ENCODE peak calls at places on chromosome 21, in eight cellular contexts. H is AG09309, I is stomach, N is fibroblast of mammary gland, E is WTC11, W is AG04450, J is neural progenitor cell, S is cardiac muscle cell. Q is an unnamed sample.

GRCh38 chr21:14917762-14918161 is 147.0 kb downstream of the NRIP1 start:
- DNase-seq in H (no peak), I (no peak), N (no peak), E (no peak), W (no peak), J (no peak), S (no peak), Q (no peak)

GRCh38 chr21:35002879-35003722 is 46.0 kb downstream of the RUNX1 start:
- DNase-seq in H (peak), I (no peak), N (peak), E (no peak), W (peak), J (no peak), S (no peak), Q (no peak)

GRCh38 chr21:14888202-14888601 is 176.6 kb downstream of the NRIP1 start:
- DNase-seq in H (no peak), I (no peak), N (no peak), E (no peak), W (no peak), J (no peak), S (no peak), Q (no peak)

GRCh38 chr21:34844924-34845238 is 176.1 kb downstream of the CLIC6 start:
- DNase-seq in H (no peak), I (no peak), N (no peak), E (no peak), W (no peak), J (no peak), S (no peak), Q (no peak)

GRCh38 chr21:38798481-38798882 is 7.2 kb upstream of the ETS2 start:
- DNase-seq in H (no peak), I (peak), N (no peak), E (peak), W (no peak), J (no peak), S (peak), Q (no peak)

GRCh38 chr21:35048706-35049617 is at the start of gene RUNX1:
- DNase-seq in H (peak), I (peak), N (peak), E (no peak), W (no peak), J (no peak), S (no peak), Q (no peak)

GRCh38 chr21:27840273-27840672 is 873.4 kb upstream of the ADAMTS5 start:
- DNase-seq in H (no peak), I (no peak), N (no peak), E (no peak), W (no peak), J (no peak), S (no peak), Q (no peak)

GRCh38 chr21:31364265-31364945 is 20.3 kb upstream of the TIAM1 start:
- DNase-seq in H (no peak), I (no peak), N (no peak), E (no peak), W (no peak), J (no peak), S (no peak), Q (no peak)

GRCh38 chr21:38159355-38159754 is 97.4 kb upstream of the KCNJ15 start:
- DNase-seq in H (peak), I (peak), N (peak), E (peak), W (peak), J (peak), S (peak), Q (peak)

GRCh38 chr21:28489197-28489596 is 503.5 kb downstream of the LTN1 start:
- DNase-seq in H (no peak), I (no peak), N (peak), E (no peak), W (no peak), J (no peak), S (no peak), Q (no peak)

GRCh38 chr21:38337793-38338192 is 81.0 kb downstream of the KCNJ15 start:
- DNase-seq in H (no peak), I (no peak), N (no peak), E (no peak), W (no peak), J (no peak), S (no peak), Q (no peak)

GRCh38 chr21:15221799-15222386 is 157.1 kb upstream of the NRIP1 start:
- DNase-seq in H (no peak), I (no peak), N (peak), E (peak), W (peak), J (peak), S (peak), Q (no peak)

GRCh38 chr21:14926186-14926585 is 138.6 kb downstream of the NRIP1 start:
- DNase-seq in H (no peak), I (no peak), N (peak), E (no peak), W (no peak), J (no peak), S (no peak), Q (no peak)

GRCh38 chr21:17495680-17496079 is 17.2 kb upstream of the CXADR start:
- DNase-seq in H (no peak), I (no peak), N (peak), E (no peak), W (no peak), J (peak), S (no peak), Q (no peak)

GRCh38 chr21:27292851-27293638 is 326.2 kb upstream of the ADAMTS5 start:
- DNase-seq in H (no peak), I (no peak), N (no peak), E (no peak), W (no peak), J (no peak), S (no peak), Q (no peak)

GRCh38 chr21:39625211-39625895 is 12.6 kb downstream of the B3GALT5 start:
- DNase-seq in H (no peak), I (no peak), N (no peak), E (no peak), W (no peak), J (no peak), S (no peak), Q (no peak)

GRCh38 chr21:39051561-39051949 is 131.7 kb downstream of the PSMG1 start:
- DNase-seq in H (peak), I (no peak), N (peak), E (no peak), W (no peak), J (no peak), S (no peak), Q (no peak)

GRCh38 chr21:34971656-34972055 is 77.4 kb downstream of the RUNX1 start:
- DNase-seq in H (no peak), I (no peak), N (no peak), E (no peak), W (no peak), J (no peak), S (no peak), Q (no peak)

GRCh38 chr21:31343680-31344480 is at the start of gene TIAM1:
- DNase-seq in H (peak), I (peak), N (peak), E (peak), W (no peak), J (peak), S (peak), Q (peak)

GRCh38 chr21:28431022-28431421 is 561.7 kb downstream of the LTN1 start:
- DNase-seq in H (no peak), I (no peak), N (no peak), E (no peak), W (no peak), J (no peak), S (no peak), Q (no peak)

GRCh38 chr21:28540514-28540913 is 452.2 kb downstream of the LTN1 start:
- DNase-seq in H (peak), I (no peak), N (peak), E (no peak), W (peak), J (no peak), S (no peak), Q (no peak)

GRCh38 chr21:35252831-35253230 is 203.7 kb upstream of the RUNX1 start:
- DNase-seq in H (peak), I (no peak), N (peak), E (no peak), W (no peak), J (no peak), S (no peak), Q (no peak)

GRCh38 chr21:24045775-24046215 is 1561.5 kb downstream of the MRPL39 start:
- DNase-seq in H (no peak), I (peak), N (peak), E (peak), W (peak), J (peak), S (peak), Q (peak)

GRCh38 chr21:32043458-32043857 is 170.6 kb downstream of the HUNK start:
- DNase-seq in H (no peak), I (no peak), N (no peak), E (no peak), W (no peak), J (no peak), S (no peak), Q (no peak)

GRCh38 chr21:46092811-46093667 is 4.9 kb upstream of the COL6A2 start:
- DNase-seq in H (no peak), I (peak), N (peak), E (no peak), W (no peak), J (no peak), S (no peak), Q (no peak)
- TF ChIP-seq CTCF in H (peak), I (no peak), N (peak), E (no peak), W (peak), J (no peak), S (no peak), Q (no peak)

GRCh38 chr21:41659791-41660560 is 106.9 kb downstream of the RIPK4 start:
- DNase-seq in H (no peak), I (no peak), N (peak), E (no peak), W (no peak), J (no peak), S (no peak), Q (no peak)
- TF ChIP-seq CTCF in H (no peak), I (no peak), N (peak), E (no peak), W (no peak), J (no peak), S (peak), Q (no peak)

GRCh38 chr21:36615274-36615964 is 83.5 kb upstream of the SIM2 start:
- DNase-seq in H (no peak), I (no peak), N (no peak), E (peak), W (no peak), J (peak), S (no peak), Q (no peak)
- TF ChIP-seq CTCF in H (peak), I (no peak), N (peak), E (peak), W (no peak), J (peak), S (peak), Q (peak)

GRCh38 chr21:41799763-41800162 is 32.9 kb upstream of the RIPK4 start:
- DNase-seq in H (no peak), I (no peak), N (no peak), E (no peak), W (no peak), J (no peak), S (no peak), Q (no peak)
- TF ChIP-seq CTCF in H (no peak), I (no peak), N (no peak), E (no peak), W (no peak), J (no peak), S (no peak), Q (no peak)

DNA sequence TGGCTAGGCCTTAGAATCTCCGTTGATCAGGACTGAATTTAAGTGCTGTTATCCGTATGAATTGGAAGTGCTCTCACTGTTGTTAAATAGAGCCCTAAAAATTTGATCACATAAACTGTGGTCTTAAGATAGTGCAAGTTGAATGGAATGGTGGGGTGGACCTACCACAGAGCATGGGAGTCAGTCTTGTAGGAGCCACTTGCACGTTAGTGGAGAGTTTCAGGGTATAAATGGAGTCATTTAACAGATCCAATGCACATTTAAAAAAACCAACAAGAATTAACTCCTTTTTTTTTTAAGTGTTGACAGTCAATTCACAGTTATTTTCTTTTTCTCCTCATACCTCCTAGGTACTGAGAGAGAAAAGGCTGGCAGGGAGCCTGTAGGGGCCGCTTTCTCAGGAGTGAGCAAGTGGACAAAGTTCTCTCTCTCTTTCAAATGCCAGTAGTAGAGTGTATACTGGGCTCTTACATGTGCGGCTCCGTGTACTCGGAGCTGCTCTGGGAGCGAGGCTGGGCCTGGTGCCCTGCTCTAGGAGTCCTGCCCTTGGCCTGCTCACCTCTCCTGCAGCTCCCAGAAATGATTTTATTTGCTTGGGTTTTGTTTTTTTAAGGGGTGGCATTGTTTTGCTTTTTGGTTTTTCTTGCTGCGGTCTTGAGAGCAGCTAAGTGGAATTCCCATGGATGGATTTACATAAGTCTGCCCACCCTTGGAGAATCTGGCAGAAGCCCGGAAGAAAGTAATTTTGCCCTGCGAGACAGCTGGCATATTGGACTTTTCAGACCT is 91.3 kb downstream of the ATP5PO start:
- DNase-seq in H (no peak), I (no peak), N (no peak), E (no peak), W (no peak), J (no peak), S (no peak), Q (no peak)
- TF ChIP-seq CTCF in H (no peak), I (no peak), N (no peak), E (no peak), W (no peak), J (no peak), S (no peak), Q (no peak)

GRCh38 chr21:33205476-33205875 is 24.3 kb upstream of the IFNAR2 start:
- DNase-seq in H (no peak), I (no peak), N (no peak), E (no peak), W (no peak), J (no peak), S (no peak), Q (no peak)
- TF ChIP-seq CTCF in H (no peak), I (no peak), N (no peak), E (no peak), W (no peak), J (no peak), S (no peak), Q (no peak)

DNA sequence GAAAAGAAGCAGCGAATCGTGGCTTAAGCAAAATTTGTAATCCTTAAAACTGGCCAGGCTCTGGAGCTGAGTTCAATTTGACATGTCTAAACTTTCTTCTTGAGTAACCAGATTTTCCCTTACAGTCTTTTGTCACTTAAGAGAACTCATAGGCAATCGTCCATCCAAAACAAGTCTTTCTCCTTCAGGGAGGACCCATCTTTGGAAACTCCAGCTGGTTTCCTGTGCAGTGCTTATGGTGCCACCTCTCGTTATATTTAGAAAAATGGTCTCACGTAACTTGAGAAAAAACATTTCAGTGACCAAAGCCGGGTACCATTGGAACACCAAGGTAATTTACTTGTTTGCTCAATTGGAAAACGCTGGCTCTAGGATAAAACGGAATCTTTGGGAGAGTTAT is 1.9 kb upstream of the PTTG1IP start:
- DNase-seq in H (no peak), I (no peak), N (peak), E (no peak), W (no peak), J (no peak), S (no peak), Q (no peak)
- TF ChIP-seq CTCF in H (peak), I (no peak), N (peak), E (no peak), W (no peak), J (no peak), S (peak), Q (no peak)

GRCh38 chr21:33479679-33480480 is at the start of gene TMEM50B:
- DNase-seq in H (peak), I (peak), N (peak), E (peak), W (peak), J (peak), S (peak), Q (peak)
- TF ChIP-seq CTCF in H (peak), I (peak), N (peak), E (no peak), W (peak), J (peak), S (peak), Q (no peak)

DNA sequence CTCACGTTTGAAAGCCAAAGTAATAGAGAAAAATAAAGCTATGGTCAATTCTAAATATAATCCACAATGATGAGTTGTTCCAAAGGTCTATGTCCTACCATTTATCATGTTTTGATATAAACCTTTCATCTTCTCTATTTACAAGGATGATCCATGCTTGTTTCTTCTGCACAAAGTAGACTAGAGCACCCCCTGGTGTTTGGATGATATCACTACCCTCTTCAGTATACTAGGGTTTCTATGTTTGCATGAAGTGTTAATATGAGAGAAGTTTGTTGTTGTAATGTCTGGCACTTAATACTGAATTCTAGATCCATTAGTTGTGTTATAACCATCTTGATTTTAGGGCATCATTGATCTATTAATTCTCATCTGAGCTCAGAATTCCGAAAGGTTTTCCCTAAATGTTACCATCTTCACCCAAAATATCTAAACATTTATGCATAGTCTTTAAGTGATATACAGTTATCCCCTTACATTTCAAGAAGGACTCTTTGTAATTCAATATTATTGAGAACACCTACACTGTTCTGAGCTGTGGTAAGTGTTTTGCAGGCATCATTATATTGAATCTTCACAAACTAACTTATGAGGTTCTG is 21.1 kb downstream of the CLDN8 start:
- DNase-seq in H (no peak), I (no peak), N (peak), E (no peak), W (no peak), J (peak), S (peak), Q (peak)
- TF ChIP-seq CTCF in H (no peak), I (no peak), N (peak), E (peak), W (peak), J (peak), S (peak), Q (peak)

Q was measured in endothelial cell.